ENCODE peak calls at places on chromosomes 16 and 17, in seven cellular contexts. N is MM.1S; L is CD4-positive, CD25-positive, alpha-beta regulatory T cell; G is CD4-positive, alpha-beta memory T cell; O is cardiac muscle cell; R is IMR-90; S is SK-N-SH. U is an unnamed sample.

GRCh38 chr16:28473714-28474265 is 1.7 kb upstream of the NPIPB7 start:
- DNase-seq in R (no peak), O (peak; percentile 10), G (no peak), L (no peak), N (no peak), S (no peak), U (no peak)

GRCh38 chr17:13385481-13385907 is 216.2 kb downstream of the HS3ST3A1 start:
- DNase-seq in S (no peak), G (no peak), L (no peak), O (peak; percentile 34), N (no peak), R (peak; percentile 22), U (no peak)

GRCh38 chr17:75361344-75361743 is 44.1 kb downstream of the GRB2 start:
- DNase-seq in O (no peak), G (no peak), N (no peak), S (no peak), L (no peak), R (no peak), U (no peak)

GRCh38 chr17:41534899-41535546 is 6.9 kb upstream of the KRT19 start:
- DNase-seq in N (no peak), L (no peak), O (no peak), R (no peak), S (no peak), G (no peak), U (no peak)

GRCh38 chr17:27246537-27246936 is 47.4 kb upstream of the WSB1 start:
- DNase-seq in O (no peak), N (no peak), R (no peak), G (no peak), S (no peak), L (no peak), U (no peak)

GRCh38 chr17:73765824-73766563 is 121.7 kb upstream of the SDK2 start:
- DNase-seq in L (no peak), S (no peak), G (no peak), O (no peak), N (no peak), R (no peak), U (no peak)

GRCh38 chr16:31708348-31708747 is 165.3 kb upstream of the ZNF267 start:
- DNase-seq in O (no peak), N (no peak), G (peak; percentile 64), S (no peak), R (no peak), L (no peak), U (no peak)

GRCh38 chr16:12708266-12708665 is 95.4 kb downstream of the CPPED1 start:
- DNase-seq in N (no peak), L (no peak), S (no peak), G (no peak), R (no peak), O (no peak), U (no peak)

GRCh38 chr16:19419691-19420060 is 2.0 kb downstream of the TMC5 start:
- DNase-seq in S (no peak), L (no peak), G (no peak), N (no peak), O (peak; percentile 6), R (peak; percentile 4), U (no peak)

GRCh38 chr17:29572691-29573557 is 4.4 kb downstream of the TP53I13 start:
- DNase-seq in N (peak; percentile 64), G (peak; percentile 61), L (no peak), O (peak; percentile 80), R (peak; percentile 56), S (peak; percentile 89), U (no peak)

GRCh38 chr16:57282510-57283213 is 1.8 kb downstream of the PLLP start:
- DNase-seq in S (no peak), L (no peak), G (no peak), O (no peak), R (no peak), N (no peak), U (no peak)

GRCh38 chr17:82419471-82419995 is 1.1 kb upstream of the OGFOD3 start:
- DNase-seq in S (no peak), O (no peak), G (peak; percentile 17), L (no peak), R (no peak), N (peak; percentile 62), U (no peak)

GRCh38 chr16:27611340-27611739 is 61.4 kb downstream of the KATNIP start:
- DNase-seq in S (no peak), L (no peak), N (no peak), G (no peak), O (no peak), R (no peak), U (no peak)

GRCh38 chr17:74217036-74217725 is 3.8 kb downstream of the TTYH2 start:
- DNase-seq in G (no peak), N (no peak), R (no peak), O (no peak), L (no peak), S (no peak), U (no peak)

GRCh38 chr17:69434164-69434579 is 19.7 kb downstream of the MAP2K6 start:
- DNase-seq in L (no peak), S (no peak), N (no peak), G (no peak), O (peak; percentile 53), R (peak; percentile 26), U (no peak)

GRCh38 chr17:28372945-28373274 is 1.4 kb downstream of the SARM1 start:
- DNase-seq in O (no peak), N (no peak), R (no peak), S (peak; percentile 45), L (no peak), G (no peak), U (no peak)
- H3K4me3 ChIP-seq in O (no peak overlapping the region), N (peak overlapping the region; percentile 85), R (peak overlapping the region; percentile 54), S (peak overlapping the region; percentile 60), L (no peak overlapping the region), G (peak overlapping the region; percentile 81), U (peak overlapping the region; percentile 45)

GRCh38 chr17:80002690-80003490 is 32.8 kb downstream of the TBC1D16 start:
- DNase-seq in L (no peak), R (no peak), N (no peak), O (no peak), G (no peak), S (no peak), U (no peak)

GRCh38 chr17:80006339-80006720 is 29.3 kb downstream of the TBC1D16 start:
- DNase-seq in N (no peak), S (no peak), O (no peak), G (no peak), R (no peak), L (no peak), U (no peak)

GRCh38 chr17:80005360-80006338 is 30.0 kb downstream of the TBC1D16 start:
- DNase-seq in R (peak; percentile 31), G (peak; percentile 60), O (peak; percentile 58), L (peak; percentile 48), S (peak; percentile 96), N (no peak), U (peak; percentile 76)

GRCh38 chr17:80002242-80002641 is 33.4 kb downstream of the TBC1D16 start:
- DNase-seq in R (no peak), N (no peak), G (no peak), L (no peak), S (no peak), O (no peak), U (no peak)

DNA sequence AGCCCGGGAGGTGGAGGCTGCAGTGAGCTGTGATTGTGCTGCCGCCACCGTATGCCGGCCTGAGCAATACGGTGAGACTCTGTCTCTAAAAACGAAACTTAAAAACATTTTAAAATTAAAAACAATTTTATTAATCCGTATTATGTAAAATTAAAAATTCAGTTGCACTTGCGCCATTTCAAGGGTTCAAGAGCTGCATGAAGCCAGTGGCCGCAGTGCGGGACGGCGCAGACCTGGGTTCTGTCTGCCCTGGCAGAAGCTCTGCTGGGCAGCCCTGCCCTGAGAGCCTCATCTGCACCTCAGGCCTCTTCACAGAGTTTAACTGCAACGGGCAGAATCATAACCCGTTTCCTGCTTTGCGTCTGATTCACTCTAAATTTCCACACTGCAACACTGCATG is 31.7 kb downstream of the TBC1D16 start:
- DNase-seq in R (no peak), S (no peak), O (no peak), G (no peak), N (no peak), L (no peak), U (no peak)
- H3K36me3 ChIP-seq in R (peaks cover 13% of the 10 kb centered on the region), S (peaks cover 8% of the 10 kb centered on the region), O (no peaks in the 10 kb centered on the region), G (no peaks in the 10 kb centered on the region), N (no peaks in the 10 kb centered on the region), L (no peaks in the 10 kb centered on the region), U (no peaks in the 10 kb centered on the region)

DNA sequence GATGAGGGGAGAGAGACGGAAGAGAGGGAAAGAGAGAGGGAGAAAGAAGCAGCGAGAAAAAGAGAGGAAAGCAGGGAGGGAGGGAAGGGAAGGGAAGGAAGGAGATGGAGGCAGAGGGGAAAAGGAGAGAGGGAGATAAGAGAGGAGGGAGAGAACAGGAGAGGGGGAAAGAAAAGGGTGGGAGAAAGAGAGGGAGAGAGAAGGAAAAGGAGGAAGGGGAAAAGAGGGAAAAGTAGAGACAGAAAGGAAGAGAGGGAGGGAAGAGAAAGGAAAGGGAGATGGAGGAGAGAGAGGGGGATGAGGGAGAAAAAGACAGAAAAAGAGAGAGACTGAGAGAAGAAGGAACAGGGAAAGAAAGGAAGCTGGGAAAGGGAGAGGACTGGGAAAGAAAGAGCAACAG is 814.4 kb downstream of the CDH11 start:
- DNase-seq in L (no peak), O (no peak), N (no peak), G (no peak), R (no peak), S (no peak), U (no peak)
- H3K9me3 ChIP-seq in L (peaks cover 2% of the 10 kb centered on the region), O (no peaks in the 10 kb centered on the region), N (no peaks in the 10 kb centered on the region), G (no peaks in the 10 kb centered on the region), R (no peaks in the 10 kb centered on the region), S (no peaks in the 10 kb centered on the region), U (no peaks in the 10 kb centered on the region)

GRCh38 chr17:39735882-39736281 is 1.9 kb upstream of the GRB7 start:
- DNase-seq in N (no peak), L (no peak), O (no peak), R (no peak), G (no peak), S (no peak), U (no peak)
- H3K4me3 ChIP-seq in N (no peak overlapping the region), L (no peak overlapping the region), O (no peak overlapping the region), R (no peak overlapping the region), G (no peak overlapping the region), S (no peak overlapping the region), U (no peak overlapping the region)